ENCODE peak calls at places on chromosomes 6 and 20, in ten cellular contexts. One of them, this sample, is unnamed.

GRCh38 chr6:9842004-9842720 is 572.7 kb downstream of the TFAP2A start:
- DNase-seq in hippocampal formation: no peak
- DNase-seq in DMS53: no peak
- DNase-seq in ascending aorta: no peak
- DNase-seq in body of pancreas: no peak
- DNase-seq in nephron progenitor cell: no peak
- DNase-seq in foreskin fibroblast: no peak
- DNase-seq in OCI-LY7: no peak
- DNase-seq in myocyte: no peak
- DNase-seq in right cardiac atrium: no peak
- DNase-seq in this sample: no peak

GRCh38 chr6:146851837-146852236 is 253.1 kb downstream of the ADGB start:
- DNase-seq in right cardiac atrium: no peak
- DNase-seq in foreskin fibroblast: peak
- DNase-seq in body of pancreas: no peak
- DNase-seq in ascending aorta: no peak
- DNase-seq in DMS53: no peak
- DNase-seq in nephron progenitor cell: no peak
- DNase-seq in OCI-LY7: no peak
- DNase-seq in myocyte: peak
- DNase-seq in hippocampal formation: no peak
- DNase-seq in this sample: no peak

GRCh38 chr6:56555438-56555872 is 87.2 kb downstream of the DST start:
- DNase-seq in myocyte: peak
- DNase-seq in right cardiac atrium: peak
- DNase-seq in ascending aorta: no peak
- DNase-seq in nephron progenitor cell: no peak
- DNase-seq in DMS53: no peak
- DNase-seq in foreskin fibroblast: peak
- DNase-seq in hippocampal formation: no peak
- DNase-seq in body of pancreas: no peak
- DNase-seq in OCI-LY7: no peak
- DNase-seq in this sample: no peak

GRCh38 chr6:157047951-157048350 is 270.8 kb downstream of the ARID1B start:
- DNase-seq in body of pancreas: no peak
- DNase-seq in myocyte: peak
- DNase-seq in right cardiac atrium: no peak
- DNase-seq in foreskin fibroblast: no peak
- DNase-seq in hippocampal formation: no peak
- DNase-seq in OCI-LY7: no peak
- DNase-seq in ascending aorta: no peak
- DNase-seq in nephron progenitor cell: no peak
- DNase-seq in DMS53: no peak
- DNase-seq in this sample: no peak

GRCh38 chr20:5504061-5504739 is 187.4 kb upstream of the PROKR2 start:
- DNase-seq in ascending aorta: peak
- DNase-seq in foreskin fibroblast: peak
- DNase-seq in body of pancreas: peak
- DNase-seq in nephron progenitor cell: no peak
- DNase-seq in DMS53: no peak
- DNase-seq in right cardiac atrium: peak
- DNase-seq in OCI-LY7: no peak
- DNase-seq in myocyte: peak
- DNase-seq in hippocampal formation: peak
- DNase-seq in this sample: no peak

GRCh38 chr6:72787521-72788031 is 165.7 kb downstream of the KCNQ5 start:
- DNase-seq in nephron progenitor cell: no peak
- DNase-seq in DMS53: peak
- DNase-seq in hippocampal formation: no peak
- DNase-seq in myocyte: peak
- DNase-seq in right cardiac atrium: no peak
- DNase-seq in ascending aorta: no peak
- DNase-seq in OCI-LY7: no peak
- DNase-seq in body of pancreas: no peak
- DNase-seq in foreskin fibroblast: peak
- DNase-seq in this sample: no peak

GRCh38 chr6:6645266-6645917 is 56.9 kb downstream of the LY86 start:
- DNase-seq in ascending aorta: no peak
- DNase-seq in body of pancreas: no peak
- DNase-seq in myocyte: no peak
- DNase-seq in foreskin fibroblast: no peak
- DNase-seq in right cardiac atrium: no peak
- DNase-seq in hippocampal formation: no peak
- DNase-seq in nephron progenitor cell: no peak
- DNase-seq in OCI-LY7: no peak
- DNase-seq in DMS53: no peak
- DNase-seq in this sample: no peak

GRCh38 chr6:170296423-170296745 is 5.5 kb upstream of the DLL1 start:
- DNase-seq in right cardiac atrium: no peak
- DNase-seq in ascending aorta: peak
- DNase-seq in DMS53: peak
- DNase-seq in nephron progenitor cell: peak
- DNase-seq in body of pancreas: no peak
- DNase-seq in hippocampal formation: no peak
- DNase-seq in myocyte: no peak
- DNase-seq in OCI-LY7: no peak
- DNase-seq in foreskin fibroblast: no peak
- DNase-seq in this sample: no peak

GRCh38 chr6:121000381-121000780 is 333.9 kb downstream of the TBC1D32 start:
- DNase-seq in body of pancreas: no peak
- DNase-seq in OCI-LY7: no peak
- DNase-seq in ascending aorta: no peak
- DNase-seq in myocyte: no peak
- DNase-seq in foreskin fibroblast: no peak
- DNase-seq in DMS53: no peak
- DNase-seq in hippocampal formation: no peak
- DNase-seq in nephron progenitor cell: no peak
- DNase-seq in right cardiac atrium: no peak
- DNase-seq in this sample: no peak

GRCh38 chr6:111550953-111551352 is 54.7 kb downstream of the TRAF3IP2 start:
- DNase-seq in DMS53: peak
- DNase-seq in OCI-LY7: no peak
- DNase-seq in myocyte: peak
- DNase-seq in foreskin fibroblast: peak
- DNase-seq in right cardiac atrium: no peak
- DNase-seq in nephron progenitor cell: peak
- DNase-seq in ascending aorta: peak
- DNase-seq in body of pancreas: no peak
- DNase-seq in hippocampal formation: no peak
- DNase-seq in this sample: no peak

GRCh38 chr20:61757678-61758555 is 307.8 kb downstream of the TAF4 start:
- DNase-seq in DMS53: no peak
- DNase-seq in body of pancreas: no peak
- DNase-seq in hippocampal formation: no peak
- DNase-seq in foreskin fibroblast: no peak
- DNase-seq in myocyte: no peak
- DNase-seq in OCI-LY7: no peak
- DNase-seq in nephron progenitor cell: no peak
- DNase-seq in right cardiac atrium: no peak
- DNase-seq in ascending aorta: no peak
- DNase-seq in this sample: peak

GRCh38 chr6:125140808-125141207 is 12.8 kb upstream of the TPD52L1 start:
- DNase-seq in body of pancreas: no peak
- DNase-seq in right cardiac atrium: no peak
- DNase-seq in foreskin fibroblast: peak
- DNase-seq in myocyte: no peak
- DNase-seq in OCI-LY7: no peak
- DNase-seq in DMS53: no peak
- DNase-seq in hippocampal formation: no peak
- DNase-seq in ascending aorta: no peak
- DNase-seq in nephron progenitor cell: no peak
- DNase-seq in this sample: no peak

GRCh38 chr20:50344232-50345071 is 153.8 kb downstream of the CEBPB start:
- DNase-seq in myocyte: no peak
- DNase-seq in OCI-LY7: peak
- DNase-seq in body of pancreas: no peak
- DNase-seq in ascending aorta: no peak
- DNase-seq in nephron progenitor cell: no peak
- DNase-seq in DMS53: peak
- DNase-seq in right cardiac atrium: no peak
- DNase-seq in foreskin fibroblast: no peak
- DNase-seq in hippocampal formation: no peak
- DNase-seq in this sample: no peak